ENCODE peak calls at places on chromosomes 13 and 19, in nine cellular contexts. One of them, this sample, is unnamed.

GRCh38 chr13:20960663-20961309 is 58.2 kb upstream of the XPO4 start:
- DNase-seq in transverse colon: peak
- DNase-seq in LNCaP clone FGC: no peak
- DNase-seq in neural progenitor cell: no peak
- DNase-seq in suprapubic skin: no peak
- DNase-seq in A549: no peak
- DNase-seq in colonic mucosa: peak
- DNase-seq in AG10803: no peak
- DNase-seq in GM06990: no peak
- DNase-seq in this sample: no peak

GRCh38 chr13:106105153-106105552 is 430.3 kb downstream of the EFNB2 start:
- DNase-seq in transverse colon: no peak
- DNase-seq in LNCaP clone FGC: no peak
- DNase-seq in colonic mucosa: no peak
- DNase-seq in A549: no peak
- DNase-seq in GM06990: no peak
- DNase-seq in suprapubic skin: no peak
- DNase-seq in neural progenitor cell: no peak
- DNase-seq in AG10803: peak
- DNase-seq in this sample: no peak

GRCh38 chr19:1492474-1493006 is 1.6 kb downstream of the REEP6 start:
- DNase-seq in LNCaP clone FGC: no peak
- DNase-seq in transverse colon: no peak
- DNase-seq in AG10803: no peak
- DNase-seq in colonic mucosa: no peak
- DNase-seq in suprapubic skin: no peak
- DNase-seq in neural progenitor cell: no peak
- DNase-seq in GM06990: no peak
- DNase-seq in A549: no peak
- DNase-seq in this sample: no peak

GRCh38 chr19:54062643-54063042 is 1.1 kb downstream of the VSTM1 start:
- DNase-seq in A549: no peak
- DNase-seq in transverse colon: no peak
- DNase-seq in neural progenitor cell: no peak
- DNase-seq in suprapubic skin: no peak
- DNase-seq in colonic mucosa: no peak
- DNase-seq in LNCaP clone FGC: no peak
- DNase-seq in GM06990: no peak
- DNase-seq in AG10803: no peak
- DNase-seq in this sample: no peak

GRCh38 chr19:48751835-48752510 is 468 bp downstream of the FUT1 start:
- DNase-seq in suprapubic skin: no peak
- DNase-seq in transverse colon: no peak
- DNase-seq in GM06990: no peak
- DNase-seq in LNCaP clone FGC: no peak
- DNase-seq in AG10803: no peak
- DNase-seq in A549: no peak
- DNase-seq in neural progenitor cell: peak
- DNase-seq in colonic mucosa: no peak
- DNase-seq in this sample: no peak

GRCh38 chr13:109760372-109760771 is 26.0 kb downstream of the IRS2 start:
- DNase-seq in suprapubic skin: no peak
- DNase-seq in colonic mucosa: no peak
- DNase-seq in A549: no peak
- DNase-seq in transverse colon: no peak
- DNase-seq in neural progenitor cell: no peak
- DNase-seq in LNCaP clone FGC: no peak
- DNase-seq in GM06990: no peak
- DNase-seq in AG10803: no peak
- DNase-seq in this sample: no peak

GRCh38 chr13:20526664-20527063 is 1.0 kb upstream of the CRYL1 start:
- DNase-seq in neural progenitor cell: no peak
- DNase-seq in colonic mucosa: no peak
- DNase-seq in LNCaP clone FGC: no peak
- DNase-seq in A549: no peak
- DNase-seq in suprapubic skin: no peak
- DNase-seq in AG10803: peak
- DNase-seq in transverse colon: no peak
- DNase-seq in GM06990: no peak
- DNase-seq in this sample: peak

GRCh38 chr19:6674868-6675305 is 4.9 kb upstream of the TNFSF14 start:
- DNase-seq in GM06990: peak
- DNase-seq in LNCaP clone FGC: no peak
- DNase-seq in colonic mucosa: peak
- DNase-seq in A549: peak
- DNase-seq in neural progenitor cell: peak
- DNase-seq in transverse colon: peak
- DNase-seq in AG10803: peak
- DNase-seq in suprapubic skin: no peak
- DNase-seq in this sample: peak

GRCh38 chr19:41324231-41324702 is 14.3 kb downstream of the CCDC97 start:
- DNase-seq in LNCaP clone FGC: no peak
- DNase-seq in colonic mucosa: no peak
- DNase-seq in suprapubic skin: no peak
- DNase-seq in A549: peak
- DNase-seq in neural progenitor cell: no peak
- DNase-seq in transverse colon: no peak
- DNase-seq in AG10803: no peak
- DNase-seq in GM06990: no peak
- DNase-seq in this sample: no peak

GRCh38 chr19:41325947-41326706 is 16.2 kb downstream of the CCDC97 start:
- DNase-seq in colonic mucosa: no peak
- DNase-seq in LNCaP clone FGC: no peak
- DNase-seq in suprapubic skin: no peak
- DNase-seq in GM06990: peak
- DNase-seq in AG10803: peak
- DNase-seq in neural progenitor cell: no peak
- DNase-seq in A549: no peak
- DNase-seq in transverse colon: peak
- DNase-seq in this sample: peak

GRCh38 chr19:41325640-41325946 is 15.6 kb downstream of the CCDC97 start:
- DNase-seq in colonic mucosa: no peak
- DNase-seq in suprapubic skin: no peak
- DNase-seq in GM06990: no peak
- DNase-seq in AG10803: no peak
- DNase-seq in A549: no peak
- DNase-seq in transverse colon: no peak
- DNase-seq in LNCaP clone FGC: no peak
- DNase-seq in neural progenitor cell: no peak
- DNase-seq in this sample: no peak

GRCh38 chr19:41323430-41324125 is 13.6 kb downstream of the CCDC97 start:
- DNase-seq in transverse colon: peak
- DNase-seq in LNCaP clone FGC: no peak
- DNase-seq in A549: peak
- DNase-seq in suprapubic skin: peak
- DNase-seq in AG10803: peak
- DNase-seq in neural progenitor cell: no peak
- DNase-seq in colonic mucosa: peak
- DNase-seq in GM06990: no peak
- DNase-seq in this sample: peak

DNA sequence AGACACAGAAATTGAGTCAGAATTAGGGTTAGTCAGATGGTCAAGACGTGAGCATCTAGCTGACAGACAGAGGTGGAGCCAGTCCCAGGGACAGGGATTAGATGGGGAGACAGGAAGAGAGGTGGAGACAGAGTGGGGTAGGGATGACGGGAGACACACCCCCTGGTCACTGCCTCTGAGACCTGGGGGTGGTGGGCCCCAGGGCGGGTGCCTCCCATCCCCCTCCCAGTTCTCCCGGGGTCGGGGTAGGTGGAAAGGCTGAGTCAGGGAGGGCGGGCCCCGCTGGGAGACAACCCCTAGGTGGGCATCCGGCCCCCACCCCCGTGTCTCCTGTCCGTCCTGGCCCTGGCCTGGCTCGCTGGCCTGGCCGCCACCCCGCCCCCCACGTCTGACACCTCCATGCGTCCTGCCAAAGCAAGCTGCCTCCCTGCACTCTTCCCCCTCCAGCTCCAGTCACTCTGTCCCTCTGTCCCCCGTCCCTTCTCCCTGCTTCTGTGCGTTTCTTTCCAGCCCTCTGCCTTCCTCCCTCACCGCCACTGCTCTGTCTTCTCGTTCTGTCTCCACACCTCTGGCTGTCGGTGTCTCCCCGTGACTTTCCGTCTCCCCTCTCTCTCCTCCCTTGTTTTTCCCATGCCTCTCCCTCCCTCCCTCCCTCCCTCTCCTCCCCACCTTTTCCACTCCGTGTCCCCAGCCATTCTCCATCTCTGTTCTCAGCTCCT is 15.1 kb downstream of the CCDC97 start:
- DNase-seq in neural progenitor cell: peak
- DNase-seq in AG10803: peak
- DNase-seq in colonic mucosa: peak
- DNase-seq in GM06990: no peak
- DNase-seq in A549: peak
- DNase-seq in transverse colon: peak
- DNase-seq in LNCaP clone FGC: no peak
- DNase-seq in suprapubic skin: no peak
- DNase-seq in this sample: peak
- H3K4me3 ChIP-seq in neural progenitor cell: peak
- H3K4me3 ChIP-seq in AG10803: peak
- H3K4me3 ChIP-seq in colonic mucosa: no peak
- H3K4me3 ChIP-seq in GM06990: no peak
- H3K4me3 ChIP-seq in A549: no peak
- H3K4me3 ChIP-seq in transverse colon: no peak
- H3K4me3 ChIP-seq in LNCaP clone FGC: no peak
- H3K4me3 ChIP-seq in suprapubic skin: peak
- H3K4me3 ChIP-seq in this sample: no peak

GRCh38 chr19:37905936-37906867 is at the start of gene WDR87:
- DNase-seq in neural progenitor cell: peak
- DNase-seq in LNCaP clone FGC: no peak
- DNase-seq in GM06990: peak
- DNase-seq in A549: peak
- DNase-seq in suprapubic skin: peak
- DNase-seq in colonic mucosa: peak
- DNase-seq in AG10803: peak
- DNase-seq in transverse colon: peak
- DNase-seq in this sample: peak

GRCh38 chr19:37909661-37910199 is 2.7 kb downstream of the SIPA1L3 start:
- DNase-seq in colonic mucosa: no peak
- DNase-seq in transverse colon: no peak
- DNase-seq in GM06990: no peak
- DNase-seq in A549: no peak
- DNase-seq in suprapubic skin: no peak
- DNase-seq in neural progenitor cell: no peak
- DNase-seq in LNCaP clone FGC: no peak
- DNase-seq in AG10803: no peak
- DNase-seq in this sample: no peak

GRCh38 chr19:37907735-37908066 is 693 bp downstream of the SIPA1L3 start:
- DNase-seq in GM06990: no peak
- DNase-seq in A549: no peak
- DNase-seq in AG10803: no peak
- DNase-seq in LNCaP clone FGC: no peak
- DNase-seq in neural progenitor cell: no peak
- DNase-seq in suprapubic skin: no peak
- DNase-seq in transverse colon: no peak
- DNase-seq in colonic mucosa: no peak
- DNase-seq in this sample: peak

GRCh38 chr19:37903096-37903495 is 3.3 kb downstream of the WDR87 start:
- DNase-seq in LNCaP clone FGC: no peak
- DNase-seq in A549: no peak
- DNase-seq in suprapubic skin: no peak
- DNase-seq in colonic mucosa: no peak
- DNase-seq in GM06990: no peak
- DNase-seq in AG10803: no peak
- DNase-seq in transverse colon: no peak
- DNase-seq in neural progenitor cell: no peak
- DNase-seq in this sample: no peak

DNA sequence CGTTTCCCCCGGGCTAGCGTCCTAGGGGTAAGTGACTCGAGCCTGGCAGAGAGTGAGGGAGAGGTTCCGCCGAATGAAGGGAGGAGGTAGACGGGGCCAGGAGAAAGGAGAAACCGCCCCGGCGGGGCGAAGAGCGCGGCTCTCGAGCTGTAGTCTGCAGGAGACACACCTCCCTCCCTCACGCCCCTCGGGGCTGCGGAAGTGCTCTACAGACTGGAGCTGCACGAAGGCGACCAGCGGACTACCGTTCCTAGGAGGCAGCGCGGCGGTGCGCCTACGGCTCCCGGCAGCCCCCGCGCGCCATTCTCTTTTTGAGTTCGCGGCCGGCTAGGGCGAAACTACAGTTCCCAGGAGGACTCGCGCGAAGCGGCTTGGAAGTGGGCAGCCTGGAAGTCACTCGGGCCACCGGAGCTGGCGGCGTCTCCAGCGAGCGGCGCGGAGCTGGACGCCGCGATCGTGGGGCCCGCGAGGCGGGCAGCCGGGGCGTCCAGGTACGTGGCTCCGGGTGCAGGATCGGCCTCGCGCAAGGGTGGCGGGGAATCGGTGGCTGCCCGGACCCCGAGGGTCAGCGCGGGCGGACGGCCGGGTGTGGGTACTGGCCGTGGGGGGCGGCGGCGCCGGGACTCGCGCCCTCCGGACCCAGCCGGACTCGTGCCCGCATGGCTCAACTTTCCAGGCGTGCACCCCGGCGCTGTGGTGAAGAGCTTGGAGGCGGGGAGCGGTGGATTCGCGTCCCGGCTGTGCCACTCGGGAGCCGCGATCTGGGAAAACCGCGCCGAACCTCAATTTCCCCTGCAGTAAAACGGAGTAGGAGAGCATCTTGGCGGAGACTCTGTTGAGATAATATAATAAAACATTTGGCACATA is at the start of gene SIPA1L3:
- DNase-seq in transverse colon: peak
- DNase-seq in colonic mucosa: peak
- DNase-seq in A549: peak
- DNase-seq in GM06990: peak
- DNase-seq in AG10803: peak
- DNase-seq in suprapubic skin: peak
- DNase-seq in LNCaP clone FGC: peak
- DNase-seq in neural progenitor cell: peak
- DNase-seq in this sample: peak
- TF ChIP-seq CTCF in transverse colon: no peak
- TF ChIP-seq CTCF in colonic mucosa: no peak
- TF ChIP-seq CTCF in A549: no peak
- TF ChIP-seq CTCF in GM06990: no peak
- TF ChIP-seq CTCF in AG10803: peak
- TF ChIP-seq CTCF in suprapubic skin: no peak
- TF ChIP-seq CTCF in LNCaP clone FGC: no peak
- TF ChIP-seq CTCF in neural progenitor cell: peak
- TF ChIP-seq CTCF in this sample: no peak

DNA sequence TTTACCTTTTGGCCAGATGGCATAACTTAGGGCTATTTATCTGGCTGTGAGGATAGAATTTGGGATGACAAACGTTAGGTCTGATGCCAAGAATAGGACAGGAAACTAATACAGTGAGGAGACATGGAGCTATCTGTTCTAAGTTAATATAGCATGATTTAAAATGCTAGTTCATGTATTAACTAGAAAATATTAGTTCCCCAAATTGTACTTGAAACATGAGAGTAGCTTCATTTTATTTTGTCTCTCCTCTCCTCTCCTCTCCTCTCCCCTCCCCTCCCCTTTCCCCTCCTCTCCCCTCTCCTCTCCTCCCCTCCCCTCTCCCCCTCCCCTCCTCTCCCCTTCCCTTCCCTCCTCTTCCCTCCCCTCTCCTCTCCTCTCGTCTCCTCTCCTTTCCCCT is 101.1 kb upstream of the MYO16 start:
- DNase-seq in suprapubic skin: no peak
- DNase-seq in A549: no peak
- DNase-seq in transverse colon: no peak
- DNase-seq in neural progenitor cell: no peak
- DNase-seq in GM06990: no peak
- DNase-seq in colonic mucosa: no peak
- DNase-seq in AG10803: no peak
- DNase-seq in LNCaP clone FGC: no peak
- DNase-seq in this sample: no peak
- H3K4me3 ChIP-seq in suprapubic skin: no peak
- H3K4me3 ChIP-seq in A549: no peak
- H3K4me3 ChIP-seq in transverse colon: no peak
- H3K4me3 ChIP-seq in neural progenitor cell: no peak
- H3K4me3 ChIP-seq in GM06990: no peak
- H3K4me3 ChIP-seq in colonic mucosa: no peak
- H3K4me3 ChIP-seq in AG10803: no peak
- H3K4me3 ChIP-seq in LNCaP clone FGC: no peak
- H3K4me3 ChIP-seq in this sample: no peak

GRCh38 chr19:33818426-33818825 is 21.8 kb downstream of the KCTD15 start:
- DNase-seq in suprapubic skin: peak
- DNase-seq in transverse colon: no peak
- DNase-seq in colonic mucosa: no peak
- DNase-seq in AG10803: no peak
- DNase-seq in neural progenitor cell: no peak
- DNase-seq in LNCaP clone FGC: no peak
- DNase-seq in GM06990: no peak
- DNase-seq in A549: no peak
- DNase-seq in this sample: no peak

GRCh38 chr19:33819496-33819874 is 22.8 kb downstream of the KCTD15 start:
- DNase-seq in LNCaP clone FGC: no peak
- DNase-seq in GM06990: no peak
- DNase-seq in colonic mucosa: no peak
- DNase-seq in suprapubic skin: no peak
- DNase-seq in AG10803: no peak
- DNase-seq in neural progenitor cell: peak
- DNase-seq in A549: no peak
- DNase-seq in transverse colon: no peak
- DNase-seq in this sample: no peak

GRCh38 chr19:33823341-33823740 is 26.7 kb downstream of the KCTD15 start:
- DNase-seq in A549: no peak
- DNase-seq in GM06990: no peak
- DNase-seq in LNCaP clone FGC: no peak
- DNase-seq in neural progenitor cell: no peak
- DNase-seq in transverse colon: no peak
- DNase-seq in colonic mucosa: no peak
- DNase-seq in suprapubic skin: peak
- DNase-seq in AG10803: no peak
- DNase-seq in this sample: no peak

GRCh38 chr19:33821871-33822270 is 25.2 kb downstream of the KCTD15 start:
- DNase-seq in LNCaP clone FGC: no peak
- DNase-seq in colonic mucosa: no peak
- DNase-seq in GM06990: no peak
- DNase-seq in A549: no peak
- DNase-seq in suprapubic skin: peak
- DNase-seq in neural progenitor cell: no peak
- DNase-seq in transverse colon: no peak
- DNase-seq in AG10803: no peak
- DNase-seq in this sample: no peak

DNA sequence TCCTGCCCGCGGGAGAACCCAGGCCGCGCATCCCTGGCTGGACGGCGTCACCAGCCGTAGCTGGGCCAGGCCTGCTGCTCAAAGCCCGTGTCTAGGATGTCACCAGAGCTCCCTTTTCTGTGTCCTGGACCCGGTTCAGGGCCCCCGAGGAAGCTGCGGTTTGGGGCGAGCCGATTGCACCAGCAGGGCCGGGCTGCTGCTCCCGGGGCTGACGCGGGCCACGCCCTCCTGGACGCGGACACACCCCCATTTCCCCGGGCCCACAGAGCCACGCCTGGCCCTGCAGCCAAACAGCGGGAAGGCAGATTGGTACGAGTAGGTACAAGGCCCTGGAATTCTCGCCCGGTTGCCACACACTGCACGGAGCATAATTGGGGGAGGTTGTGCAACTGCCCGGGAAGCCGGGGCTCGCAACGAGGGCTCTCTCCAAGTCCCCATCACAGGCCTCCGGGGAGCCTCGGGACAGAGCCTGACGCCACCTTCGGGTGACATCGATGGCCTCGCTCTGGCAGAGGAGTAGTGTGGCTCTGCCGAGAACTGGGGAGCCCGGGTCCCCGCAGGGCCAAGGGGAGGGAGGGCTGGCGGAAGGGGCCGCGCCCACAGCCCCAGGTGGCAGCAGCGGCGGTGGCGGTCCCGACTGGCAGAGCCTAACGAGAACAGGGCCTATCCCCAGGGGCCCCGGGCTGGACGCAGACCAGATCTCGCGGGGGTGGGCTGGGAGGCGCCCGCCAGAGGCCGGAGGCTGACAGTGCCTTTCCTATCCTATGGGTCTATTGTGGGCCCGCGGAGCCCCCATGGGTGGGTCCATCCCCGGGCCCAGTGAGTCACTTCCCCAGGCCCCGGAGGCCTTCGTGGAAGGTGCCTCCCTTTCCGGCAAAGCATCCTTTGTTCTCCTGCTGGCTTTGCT is 23.5 kb downstream of the KCTD15 start:
- DNase-seq in suprapubic skin: peak
- DNase-seq in LNCaP clone FGC: no peak
- DNase-seq in colonic mucosa: peak
- DNase-seq in AG10803: peak
- DNase-seq in GM06990: no peak
- DNase-seq in neural progenitor cell: peak
- DNase-seq in transverse colon: peak
- DNase-seq in A549: peak
- DNase-seq in this sample: peak
- TF ChIP-seq CTCF in suprapubic skin: no peak
- TF ChIP-seq CTCF in LNCaP clone FGC: no peak
- TF ChIP-seq CTCF in colonic mucosa: no peak
- TF ChIP-seq CTCF in AG10803: no peak
- TF ChIP-seq CTCF in GM06990: no peak
- TF ChIP-seq CTCF in neural progenitor cell: no peak
- TF ChIP-seq CTCF in transverse colon: peak
- TF ChIP-seq CTCF in A549: peak
- TF ChIP-seq CTCF in this sample: no peak

This sample was measured in fibroblast of pulmonary artery.